ENCODE peak calls at places on chromosome 19, in six cellular contexts. F is mucosa of descending colon, O is M059J, K is NCI-H1092, E is AG04450, L is MV-4-11. P is an unnamed sample.

GRCh38 chr19:41999071-41999877 is 5.2 kb upstream of the ATP1A3 start:
- DNase-seq in L (no peak), O (no peak), E (no peak), F (no peak), K (no peak), P (no peak)

GRCh38 chr19:41870401-41870873 is 6.6 kb upstream of the CD79A start:
- DNase-seq in K (no peak), L (peak; percentile 60), F (no peak), O (peak; percentile 70), E (no peak), P (no peak)

GRCh38 chr19:58555920-58556632 is 1.2 kb upstream of the CHMP2A start:
- DNase-seq in O (no peak), K (no peak), L (no peak), E (no peak), F (peak; percentile 54), P (no peak)

GRCh38 chr19:40774916-40775631 is at the start of gene MIA:
- DNase-seq in E (no peak), F (no peak), K (no peak), L (no peak), O (peak; percentile 48), P (no peak)

GRCh38 chr19:40588110-40588854 is 11.6 kb downstream of the SHKBP1 start:
- DNase-seq in E (no peak), K (no peak), L (no peak), O (peak; percentile 75), F (no peak), P (no peak)

GRCh38 chr19:8161135-8161646 is 11.8 kb upstream of the FBN3 start:
- DNase-seq in E (no peak), F (no peak), O (peak; percentile 46), K (no peak), L (peak; percentile 29), P (peak; percentile 78)

GRCh38 chr19:6739884-6740588 is 556 bp downstream of the TRIP10 start:
- DNase-seq in F (peak; percentile 65), O (peak; percentile 38), L (no peak), K (no peak), E (no peak), P (no peak)

GRCh38 chr19:2013683-2013961 is 1.9 kb downstream of the BTBD2 start:
- DNase-seq in O (no peak), F (no peak), E (no peak), K (no peak), L (no peak), P (no peak)

GRCh38 chr19:29882719-29883105 is 59.3 kb upstream of the URI1 start:
- DNase-seq in F (no peak), K (no peak), O (no peak), L (no peak), E (no peak), P (no peak)

GRCh38 chr19:48966541-48967345 is 1.6 kb downstream of the FTL start:
- DNase-seq in O (peak; percentile 28), E (no peak), K (no peak), L (peak; percentile 81), F (no peak), P (no peak)

GRCh38 chr19:2617393-2618165 is 84.9 kb downstream of the GNG7 start:
- DNase-seq in K (no peak), E (no peak), L (no peak), F (no peak), O (no peak), P (no peak)

GRCh38 chr19:54153731-54154326 is 5.7 kb downstream of the LENG1 start:
- DNase-seq in E (no peak), K (no peak), O (no peak), F (no peak), L (no peak), P (no peak)

GRCh38 chr19:46080561-46080960 is 39.8 kb upstream of the IGFL4 start:
- DNase-seq in L (no peak), F (no peak), K (no peak), O (peak; percentile 94), E (peak; percentile 63), P (no peak)

GRCh38 chr19:34244611-34245299 is 9.6 kb upstream of the GARRE1 start:
- DNase-seq in L (no peak), K (no peak), O (no peak), F (no peak), E (no peak), P (peak; percentile 35)

GRCh38 chr19:40716655-40717324 is at the start of the genes COQ8B and ITPKC:
- DNase-seq in F (peak; percentile 100), E (peak; percentile 91), O (peak; percentile 98), L (peak; percentile 96), K (peak; percentile 95), P (peak; percentile 81)

GRCh38 chr19:21568816-21569496 is 63.6 kb downstream of the ZNF429 start:
- DNase-seq in F (peak; percentile 88), K (peak; percentile 77), L (no peak), O (peak; percentile 54), E (no peak), P (peak; percentile 93)

GRCh38 chr19:33638167-33639033 is 16.6 kb downstream of the CHST8 start:
- DNase-seq in F (no peak), O (no peak), E (no peak), K (no peak), L (no peak), P (no peak)

GRCh38 chr19:2016041-2016807 is 710 bp upstream of the BTBD2 start:
- DNase-seq in L (peak; percentile 64), O (peak; percentile 74), E (peak; percentile 63), F (peak; percentile 74), K (peak; percentile 43), P (peak; percentile 33)

P was measured in NCI-H2029 treated with DMSO at 0.1 percent for 48 hours.